ENCODE peak calls at places on chromosomes 3 and 15, in six cellular contexts. One of them, this sample, is unnamed.
A peak's percentile ranks its signal among the peaks of the same experiment; 100 is the strongest.

GRCh38 chr3:138479355-138479964 is 45.0 kb downstream of the ESYT3 start:
- DNase-seq in ovary: no peak
- DNase-seq in effector memory CD8-positive, alpha-beta T cell: no peak
- DNase-seq in stromal cell of bone marrow: no peak
- DNase-seq in LoVo: no peak
- DNase-seq in GM12878: no peak
- DNase-seq in this sample: no peak

GRCh38 chr15:63930034-63930433 is 96.3 kb upstream of the HERC1 start:
- DNase-seq in ovary: no peak
- DNase-seq in effector memory CD8-positive, alpha-beta T cell: no peak
- DNase-seq in stromal cell of bone marrow: no peak
- DNase-seq in LoVo: no peak
- DNase-seq in GM12878: no peak
- DNase-seq in this sample: no peak

GRCh38 chr15:100468265-100468664 is 60.5 kb downstream of the CERS3 start:
- DNase-seq in ovary: no peak
- DNase-seq in effector memory CD8-positive, alpha-beta T cell: no peak
- DNase-seq in stromal cell of bone marrow: peak; percentile 14
- DNase-seq in LoVo: no peak
- DNase-seq in GM12878: no peak
- DNase-seq in this sample: no peak

GRCh38 chr3:43727930-43728329 is 37.2 kb downstream of the ABHD5 start:
- DNase-seq in ovary: no peak
- DNase-seq in effector memory CD8-positive, alpha-beta T cell: no peak
- DNase-seq in stromal cell of bone marrow: peak; percentile 93
- DNase-seq in LoVo: no peak
- DNase-seq in GM12878: no peak
- DNase-seq in this sample: no peak

GRCh38 chr3:141373768-141374526 is 5.6 kb downstream of the ZBTB38 start:
- DNase-seq in ovary: no peak
- DNase-seq in effector memory CD8-positive, alpha-beta T cell: no peak
- DNase-seq in stromal cell of bone marrow: no peak
- DNase-seq in LoVo: peak; percentile 5
- DNase-seq in GM12878: no peak
- DNase-seq in this sample: no peak

GRCh38 chr3:45224824-45225464 is 1.1 kb downstream of the TMEM158 start:
- DNase-seq in ovary: peak; percentile 40
- DNase-seq in effector memory CD8-positive, alpha-beta T cell: peak; percentile 3
- DNase-seq in stromal cell of bone marrow: peak; percentile 53
- DNase-seq in LoVo: peak; percentile 74
- DNase-seq in GM12878: no peak
- DNase-seq in this sample: no peak

GRCh38 chr3:149258298-149258697 is 36.7 kb upstream of the CP start:
- DNase-seq in ovary: no peak
- DNase-seq in effector memory CD8-positive, alpha-beta T cell: no peak
- DNase-seq in stromal cell of bone marrow: no peak
- DNase-seq in LoVo: no peak
- DNase-seq in GM12878: no peak
- DNase-seq in this sample: no peak

GRCh38 chr15:58222698-58223097 is 84.5 kb downstream of the AQP9 start:
- DNase-seq in ovary: no peak
- DNase-seq in effector memory CD8-positive, alpha-beta T cell: no peak
- DNase-seq in stromal cell of bone marrow: no peak
- DNase-seq in LoVo: no peak
- DNase-seq in GM12878: no peak
- DNase-seq in this sample: no peak

GRCh38 chr3:61043156-61043555 is 208.1 kb downstream of the FHIT start:
- DNase-seq in ovary: no peak
- DNase-seq in effector memory CD8-positive, alpha-beta T cell: no peak
- DNase-seq in stromal cell of bone marrow: no peak
- DNase-seq in LoVo: no peak
- DNase-seq in GM12878: no peak
- DNase-seq in this sample: no peak

GRCh38 chr3:136959599-136959998 is 1.8 kb downstream of the IL20RB start:
- DNase-seq in ovary: no peak
- DNase-seq in effector memory CD8-positive, alpha-beta T cell: no peak
- DNase-seq in stromal cell of bone marrow: no peak
- DNase-seq in LoVo: no peak
- DNase-seq in GM12878: no peak
- DNase-seq in this sample: no peak

GRCh38 chr15:71352125-71352524 is 236.9 kb downstream of the THSD4 start:
- DNase-seq in ovary: no peak
- DNase-seq in effector memory CD8-positive, alpha-beta T cell: no peak
- DNase-seq in stromal cell of bone marrow: no peak
- DNase-seq in LoVo: no peak
- DNase-seq in GM12878: no peak
- DNase-seq in this sample: no peak

GRCh38 chr3:71579934-71580318 is 3.6 kb downstream of the FOXP1 start:
- DNase-seq in ovary: no peak
- DNase-seq in effector memory CD8-positive, alpha-beta T cell: no peak
- DNase-seq in stromal cell of bone marrow: peak; percentile 49
- DNase-seq in LoVo: no peak
- DNase-seq in GM12878: no peak
- DNase-seq in this sample: no peak

GRCh38 chr3:86948840-86949239 is 42.1 kb downstream of the VGLL3 start:
- DNase-seq in ovary: no peak
- DNase-seq in effector memory CD8-positive, alpha-beta T cell: no peak
- DNase-seq in stromal cell of bone marrow: peak; percentile 86
- DNase-seq in LoVo: no peak
- DNase-seq in GM12878: no peak
- DNase-seq in this sample: peak; percentile 86

GRCh38 chr15:95603802-95604201 is 726.7 kb upstream of the NR2F2 start:
- DNase-seq in ovary: no peak
- DNase-seq in effector memory CD8-positive, alpha-beta T cell: no peak
- DNase-seq in stromal cell of bone marrow: no peak
- DNase-seq in LoVo: no peak
- DNase-seq in GM12878: no peak
- DNase-seq in this sample: no peak

GRCh38 chr15:80531388-80532184 is 127.4 kb downstream of the ARNT2 start:
- DNase-seq in ovary: no peak
- DNase-seq in effector memory CD8-positive, alpha-beta T cell: no peak
- DNase-seq in stromal cell of bone marrow: no peak
- DNase-seq in LoVo: no peak
- DNase-seq in GM12878: no peak
- DNase-seq in this sample: no peak

GRCh38 chr3:194030372-194030771 is 105.6 kb upstream of the HES1 start:
- DNase-seq in ovary: no peak
- DNase-seq in effector memory CD8-positive, alpha-beta T cell: no peak
- DNase-seq in stromal cell of bone marrow: no peak
- DNase-seq in LoVo: peak; percentile 49
- DNase-seq in GM12878: no peak
- DNase-seq in this sample: no peak

GRCh38 chr3:116423945-116424344 is 21.3 kb downstream of the LSAMP start:
- DNase-seq in ovary: no peak
- DNase-seq in effector memory CD8-positive, alpha-beta T cell: no peak
- DNase-seq in stromal cell of bone marrow: no peak
- DNase-seq in LoVo: no peak
- DNase-seq in GM12878: no peak
- DNase-seq in this sample: no peak

GRCh38 chr3:159764211-159765024 is 224.2 kb upstream of the IL12A start:
- DNase-seq in ovary: peak; percentile 13
- DNase-seq in effector memory CD8-positive, alpha-beta T cell: no peak
- DNase-seq in stromal cell of bone marrow: peak; percentile 61
- DNase-seq in LoVo: peak; percentile 46
- DNase-seq in GM12878: no peak
- DNase-seq in this sample: peak; percentile 69

GRCh38 chr3:195908439-195909293 is at the start of gene TNK2:
- DNase-seq in ovary: no peak
- DNase-seq in effector memory CD8-positive, alpha-beta T cell: peak; percentile 44
- DNase-seq in stromal cell of bone marrow: no peak
- DNase-seq in LoVo: no peak
- DNase-seq in GM12878: no peak
- DNase-seq in this sample: no peak

GRCh38 chr15:84898761-84899160 is 14.3 kb downstream of the SLC28A1 start:
- DNase-seq in ovary: no peak
- DNase-seq in effector memory CD8-positive, alpha-beta T cell: no peak
- DNase-seq in stromal cell of bone marrow: no peak
- DNase-seq in LoVo: no peak
- DNase-seq in GM12878: no peak
- DNase-seq in this sample: no peak

GRCh38 chr3:134342269-134342668 is 32.0 kb downstream of the AMOTL2 start:
- DNase-seq in ovary: no peak
- DNase-seq in effector memory CD8-positive, alpha-beta T cell: no peak
- DNase-seq in stromal cell of bone marrow: no peak
- DNase-seq in LoVo: no peak
- DNase-seq in GM12878: no peak
- DNase-seq in this sample: no peak

GRCh38 chr3:43030162-43030935 is 51.2 kb downstream of the GASK1A start:
- DNase-seq in ovary: no peak
- DNase-seq in effector memory CD8-positive, alpha-beta T cell: no peak
- DNase-seq in stromal cell of bone marrow: no peak
- DNase-seq in LoVo: no peak
- DNase-seq in GM12878: no peak
- DNase-seq in this sample: no peak

GRCh38 chr3:195870442-195870841 is 37.9 kb downstream of the TNK2 start:
- DNase-seq in ovary: no peak
- DNase-seq in effector memory CD8-positive, alpha-beta T cell: no peak
- DNase-seq in stromal cell of bone marrow: no peak
- DNase-seq in LoVo: peak; percentile 74
- DNase-seq in GM12878: no peak
- DNase-seq in this sample: no peak

GRCh38 chr15:45647828-45648227 is 13.0 kb downstream of the SQOR start:
- DNase-seq in ovary: no peak
- DNase-seq in effector memory CD8-positive, alpha-beta T cell: no peak
- DNase-seq in stromal cell of bone marrow: no peak
- DNase-seq in LoVo: no peak
- DNase-seq in GM12878: no peak
- DNase-seq in this sample: no peak

GRCh38 chr15:68819451-68820204 is 1.1 kb downstream of the ANP32A start:
- DNase-seq in ovary: peak; percentile 39
- DNase-seq in effector memory CD8-positive, alpha-beta T cell: peak; percentile 13
- DNase-seq in stromal cell of bone marrow: no peak
- DNase-seq in LoVo: peak; percentile 26
- DNase-seq in GM12878: no peak
- DNase-seq in this sample: no peak

GRCh38 chr15:29864501-29864900 is 42.2 kb upstream of the TJP1 start:
- DNase-seq in ovary: no peak
- DNase-seq in effector memory CD8-positive, alpha-beta T cell: no peak
- DNase-seq in stromal cell of bone marrow: no peak
- DNase-seq in LoVo: no peak
- DNase-seq in GM12878: no peak
- DNase-seq in this sample: no peak

GRCh38 chr15:76996526-76997401 is 1.8 kb downstream of the PSTPIP1 start:
- DNase-seq in ovary: peak; percentile 23
- DNase-seq in effector memory CD8-positive, alpha-beta T cell: peak; percentile 33
- DNase-seq in stromal cell of bone marrow: peak; percentile 43
- DNase-seq in LoVo: no peak
- DNase-seq in GM12878: no peak
- DNase-seq in this sample: no peak

GRCh38 chr3:102441832-102442231 is 7.0 kb downstream of the ZPLD1 start:
- DNase-seq in ovary: no peak
- DNase-seq in effector memory CD8-positive, alpha-beta T cell: no peak
- DNase-seq in stromal cell of bone marrow: no peak
- DNase-seq in LoVo: no peak
- DNase-seq in GM12878: no peak
- DNase-seq in this sample: no peak

GRCh38 chr3:54427951-54428871 is 305.9 kb downstream of the CACNA2D3 start:
- DNase-seq in ovary: peak; percentile 40
- DNase-seq in effector memory CD8-positive, alpha-beta T cell: no peak
- DNase-seq in stromal cell of bone marrow: peak; percentile 51
- DNase-seq in LoVo: peak; percentile 62
- DNase-seq in GM12878: peak; percentile 7
- DNase-seq in this sample: peak; percentile 56

GRCh38 chr15:74783072-74783807 is 1.4 kb downstream of the CSK start:
- DNase-seq in ovary: no peak
- DNase-seq in effector memory CD8-positive, alpha-beta T cell: no peak
- DNase-seq in stromal cell of bone marrow: no peak
- DNase-seq in LoVo: peak; percentile 44
- DNase-seq in GM12878: no peak
- DNase-seq in this sample: no peak

GRCh38 chr3:194158942-194159439 is 23.0 kb downstream of the HES1 start:
- DNase-seq in ovary: no peak
- DNase-seq in effector memory CD8-positive, alpha-beta T cell: no peak
- DNase-seq in stromal cell of bone marrow: no peak
- DNase-seq in LoVo: peak; percentile 68
- DNase-seq in GM12878: no peak
- DNase-seq in this sample: no peak

GRCh38 chr3:34202975-34203374 is 404.5 kb downstream of the PDCD6IP start:
- DNase-seq in ovary: no peak
- DNase-seq in effector memory CD8-positive, alpha-beta T cell: no peak
- DNase-seq in stromal cell of bone marrow: no peak
- DNase-seq in LoVo: no peak
- DNase-seq in GM12878: no peak
- DNase-seq in this sample: no peak

GRCh38 chr3:10023587-10024310 is 2.5 kb upstream of the FANCD2 start:
- DNase-seq in ovary: no peak
- DNase-seq in effector memory CD8-positive, alpha-beta T cell: no peak
- DNase-seq in stromal cell of bone marrow: peak; percentile 56
- DNase-seq in LoVo: no peak
- DNase-seq in GM12878: no peak
- DNase-seq in this sample: peak; percentile 60

GRCh38 chr15:57496946-57497944 is 94.5 kb upstream of the MYZAP start:
- DNase-seq in ovary: no peak
- DNase-seq in effector memory CD8-positive, alpha-beta T cell: no peak
- DNase-seq in stromal cell of bone marrow: no peak
- DNase-seq in LoVo: no peak
- DNase-seq in GM12878: no peak
- DNase-seq in this sample: no peak

GRCh38 chr3:55459838-55460237 is 27.3 kb downstream of the WNT5A start:
- DNase-seq in ovary: no peak
- DNase-seq in effector memory CD8-positive, alpha-beta T cell: no peak
- DNase-seq in stromal cell of bone marrow: no peak
- DNase-seq in LoVo: no peak
- DNase-seq in GM12878: no peak
- DNase-seq in this sample: no peak

GRCh38 chr3:157871838-157872497 is 234.3 kb downstream of the SHOX2 start:
- DNase-seq in ovary: no peak
- DNase-seq in effector memory CD8-positive, alpha-beta T cell: no peak
- DNase-seq in stromal cell of bone marrow: no peak
- DNase-seq in LoVo: no peak
- DNase-seq in GM12878: no peak
- DNase-seq in this sample: no peak

GRCh38 chr15:75712668-75713337 is at the start of gene CSPG4:
- DNase-seq in ovary: peak; percentile 69
- DNase-seq in effector memory CD8-positive, alpha-beta T cell: no peak
- DNase-seq in stromal cell of bone marrow: peak; percentile 41
- DNase-seq in LoVo: no peak
- DNase-seq in GM12878: no peak
- DNase-seq in this sample: peak; percentile 39

GRCh38 chr3:66121288-66121687 is 82.6 kb upstream of the MAGI1 start:
- DNase-seq in ovary: no peak
- DNase-seq in effector memory CD8-positive, alpha-beta T cell: no peak
- DNase-seq in stromal cell of bone marrow: no peak
- DNase-seq in LoVo: no peak
- DNase-seq in GM12878: no peak
- DNase-seq in this sample: no peak

GRCh38 chr3:30779686-30780287 is 114.7 kb downstream of the GADL1 start:
- DNase-seq in ovary: no peak
- DNase-seq in effector memory CD8-positive, alpha-beta T cell: no peak
- DNase-seq in stromal cell of bone marrow: peak; percentile 12
- DNase-seq in LoVo: peak; percentile 45
- DNase-seq in GM12878: no peak
- DNase-seq in this sample: no peak

GRCh38 chr15:85795669-85796305 is 1.1 kb upstream of the KLHL25 start:
- DNase-seq in ovary: no peak
- DNase-seq in effector memory CD8-positive, alpha-beta T cell: no peak
- DNase-seq in stromal cell of bone marrow: no peak
- DNase-seq in LoVo: no peak
- DNase-seq in GM12878: no peak
- DNase-seq in this sample: no peak

This sample was measured in GM04504.